ENCODE peak calls at places on chromosome 5, in five cellular contexts. Q is hepatocyte, L is lung, C is fibroblast of villous mesenchyme, M is AG09309. Y is an unnamed sample.

GRCh38 chr5:146340260-146341081 is 1.8 kb downstream of the POU4F3 start:
- DNase-seq in L (peak), C (peak), Q (peak), M (peak), Y (peak)

GRCh38 chr5:43412151-43412550 is at the start of gene CCL28:
- DNase-seq in Q (no peak), L (no peak), C (no peak), M (no peak), Y (no peak)

GRCh38 chr5:111635151-111635945 is 121.6 kb downstream of the NREP start:
- DNase-seq in C (no peak), Q (peak), M (no peak), L (no peak), Y (no peak)

GRCh38 chr5:176916337-176916736 is 17.2 kb upstream of the HK3 start:
- DNase-seq in M (no peak), C (no peak), Q (no peak), L (no peak), Y (no peak)

GRCh38 chr5:180599981-180600553 is 8.8 kb upstream of the SCGB3A1 start:
- DNase-seq in Q (no peak), L (no peak), M (no peak), C (no peak), Y (no peak)

GRCh38 chr5:134545070-134545868 is 19.8 kb downstream of the JADE2 start:
- DNase-seq in Q (no peak), L (no peak), C (peak), M (no peak), Y (no peak)

GRCh38 chr5:123209163-123210013 is 120.3 kb downstream of the PRDM6 start:
- DNase-seq in M (peak), L (no peak), Q (peak), C (peak), Y (peak)

GRCh38 chr5:26662806-26663360 is 375.5 kb downstream of the CDH9 start:
- DNase-seq in M (no peak), L (no peak), Q (no peak), C (no peak), Y (no peak)

GRCh38 chr5:80275347-80275746 is 19.5 kb upstream of the SERINC5 start:
- DNase-seq in Q (peak), M (no peak), C (peak), L (no peak), Y (no peak)

GRCh38 chr5:137291436-137291835 is 207.7 kb downstream of the SPOCK1 start:
- DNase-seq in C (no peak), L (no peak), Q (no peak), M (no peak), Y (no peak)

GRCh38 chr5:172454355-172455086 is at the start of gene SH3PXD2B:
- DNase-seq in C (peak), M (no peak), L (no peak), Q (peak), Y (no peak)

GRCh38 chr5:28543699-28544098 is 1505.3 kb upstream of the CDH9 start:
- DNase-seq in L (no peak), Q (no peak), M (no peak), C (no peak), Y (no peak)

GRCh38 chr5:134224905-134225779 is 731 bp downstream of the PPP2CA start:
- DNase-seq in M (no peak), L (peak), Q (peak), C (peak), Y (no peak)

GRCh38 chr5:76705574-76705973 is 10.4 kb upstream of the F2R start:
- DNase-seq in C (no peak), M (no peak), Q (no peak), L (no peak), Y (no peak)

GRCh38 chr5:71533614-71534013 is 53.5 kb upstream of the MCCC2 start:
- DNase-seq in M (no peak), C (peak), Q (no peak), L (no peak), Y (peak)

GRCh38 chr5:43396762-43397304 is 15.4 kb downstream of the CCL28 start:
- DNase-seq in L (peak), Q (peak), C (peak), M (no peak), Y (no peak)

GRCh38 chr5:178774866-178775539 is 44.5 kb upstream of the ZNF354A start:
- DNase-seq in Q (no peak), M (no peak), C (no peak), L (no peak), Y (no peak)

GRCh38 chr5:1034421-1034905 is 25.9 kb downstream of the NKD2 start:
- DNase-seq in C (no peak), L (no peak), Q (no peak), M (no peak), Y (no peak)

GRCh38 chr5:128782446-128782845 is 182.8 kb upstream of the SLC27A6 start:
- DNase-seq in C (peak), Q (no peak), L (peak), M (peak), Y (peak)

GRCh38 chr5:135269224-135269623 is 129.8 kb downstream of the MACROH2A1 start:
- DNase-seq in M (no peak), Q (no peak), L (no peak), C (peak), Y (no peak)

GRCh38 chr5:112878760-112879159 is 17.7 kb downstream of the SRP19 start:
- DNase-seq in M (no peak), Q (peak), L (no peak), C (peak), Y (peak)

GRCh38 chr5:157497875-157498611 is 38.0 kb downstream of the NIPAL4 start:
- DNase-seq in M (no peak), C (no peak), Q (no peak), L (no peak), Y (no peak)

GRCh38 chr5:51651889-51652288 is 268.6 kb downstream of the ISL1 start:
- DNase-seq in M (no peak), L (no peak), C (no peak), Q (no peak), Y (peak)

GRCh38 chr5:91380491-91381133 is 2.5 kb downstream of the ARRDC3 start:
- DNase-seq in M (peak), C (peak), Q (peak), L (peak), Y (peak)

GRCh38 chr5:122029818-122030217 is 48.2 kb downstream of the LOX start:
- DNase-seq in C (no peak), M (no peak), L (no peak), Q (no peak), Y (no peak)

GRCh38 chr5:122035913-122036312 is 42.1 kb downstream of the LOX start:
- DNase-seq in L (no peak), Q (peak), M (no peak), C (peak), Y (no peak)

GRCh38 chr5:122030251-122030650 is 47.8 kb downstream of the LOX start:
- DNase-seq in M (no peak), Q (peak), L (no peak), C (peak), Y (no peak)
- TF ChIP-seq CTCF in M (no peak), Q (peak), L (no peak), C (peak), Y (peak)

DNA sequence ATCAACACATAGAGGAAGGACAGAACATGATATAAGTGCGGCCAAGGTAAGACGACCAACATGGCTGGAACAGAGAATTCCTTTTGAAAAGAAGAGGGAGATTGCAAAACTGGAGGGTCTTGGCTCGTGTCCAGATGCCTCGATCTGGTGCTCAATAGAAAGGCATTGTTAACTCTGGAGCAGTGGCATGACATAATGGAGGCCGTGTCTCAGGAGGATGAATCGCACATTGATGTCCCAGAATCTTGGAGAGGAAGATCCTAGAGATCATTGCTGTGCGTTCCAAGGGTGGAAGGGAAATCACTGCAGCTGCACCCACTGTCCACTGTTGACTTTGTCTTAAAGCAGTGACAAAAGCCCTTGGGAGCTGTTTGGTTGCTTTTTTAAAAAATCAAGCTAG is 30.9 kb downstream of the GRAMD2B start:
- DNase-seq in L (no peak), M (no peak), Q (no peak), C (no peak), Y (no peak)
- H3K4me3 ChIP-seq in L (no peak), M (no peak), Q (no peak), C (no peak), Y (no peak)

GRCh38 chr5:139388198-139388821 is 1.4 kb downstream of the MZB1 start:
- DNase-seq in Q (peak), C (peak), L (no peak), M (no peak), Y (no peak)
- TF ChIP-seq CTCF in Q (no peak), C (no peak), L (no peak), M (no peak), Y (no peak)

GRCh38 chr5:14036514-14036913 is 92.0 kb upstream of the DNAH5 start:
- DNase-seq in Q (peak), C (no peak), L (no peak), M (no peak), Y (no peak)
- H3K4me3 ChIP-seq in Q (no peak), C (peak), L (no peak), M (no peak), Y (no peak)

GRCh38 chr5:34738381-34738780 is 82.3 kb downstream of the RAI14 start:
- DNase-seq in L (no peak), Q (no peak), C (no peak), M (no peak), Y (no peak)

GRCh38 chr5:34734321-34734720 is 78.2 kb downstream of the RAI14 start:
- DNase-seq in C (peak), Q (no peak), M (no peak), L (no peak), Y (no peak)

GRCh38 chr5:34735436-34736426 is 79.6 kb downstream of the RAI14 start:
- DNase-seq in M (peak), L (no peak), C (peak), Q (no peak), Y (no peak)

GRCh38 chr5:34740306-34740891 is 84.3 kb downstream of the RAI14 start:
- DNase-seq in L (peak), M (no peak), Q (no peak), C (no peak), Y (no peak)

DNA sequence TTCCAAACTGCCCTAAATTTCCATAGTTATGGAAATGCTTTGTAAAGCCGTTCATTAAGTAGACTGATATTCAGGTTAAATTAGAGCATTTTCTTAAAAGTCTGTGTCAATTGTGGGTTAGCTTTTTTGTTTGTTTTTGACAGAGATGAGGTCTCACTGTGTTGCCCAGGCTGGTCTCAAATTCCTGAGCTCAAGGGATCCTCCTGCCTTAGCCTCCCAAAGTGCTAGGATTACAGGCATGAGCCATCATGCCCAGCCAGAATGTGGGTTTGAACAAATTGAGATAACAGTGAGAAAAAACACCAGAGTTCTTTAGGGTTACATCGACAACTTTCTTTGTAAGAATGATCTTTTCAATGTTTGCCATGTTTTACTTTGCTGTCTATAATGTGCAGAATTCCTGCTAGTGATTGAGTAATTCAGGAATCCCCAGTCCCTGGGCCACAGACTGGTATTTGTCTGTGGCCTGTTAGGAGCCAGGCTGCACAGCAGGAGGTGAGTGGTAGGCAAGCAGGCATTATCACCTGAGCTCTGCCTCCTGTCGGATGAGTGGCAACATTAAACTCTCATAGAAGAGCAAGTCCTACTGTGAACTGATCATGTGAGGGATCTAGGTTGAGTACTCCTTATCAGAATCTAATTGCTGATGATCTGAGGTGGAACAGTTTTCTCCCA is 80.5 kb downstream of the RAI14 start:
- DNase-seq in L (no peak), Q (no peak), M (no peak), C (peak), Y (no peak)
- TF ChIP-seq CTCF in L (no peak), Q (no peak), M (no peak), C (no peak), Y (no peak)

Y was measured in kidney epithelial cell.